ENCODE peak calls at places on chromosomes 1 and 21, in four cellular contexts. L is neural crest cell, W is AG09319, C is mesothelial cell of epicardium. Y is an unnamed sample.

GRCh38 chr1:212238552-212238951 is 46.7 kb upstream of the PPP2R5A start:
- DNase-seq in C (no peak), W (no peak), L (no peak), Y (no peak)

GRCh38 chr1:98467122-98467521 is 194.4 kb upstream of the SNX7 start:
- DNase-seq in C (no peak), W (no peak), L (no peak), Y (no peak)

GRCh38 chr1:224106568-224107281 is 7.2 kb upstream of the FBXO28 start:
- DNase-seq in W (no peak), L (no peak), C (no peak), Y (peak)

GRCh38 chr21:34704119-34704518 is 35.3 kb downstream of the CLIC6 start:
- DNase-seq in L (no peak), C (no peak), W (peak), Y (no peak)

GRCh38 chr1:3663999-3664699 is 11.8 kb downstream of the TP73 start:
- DNase-seq in C (no peak), L (no peak), W (no peak), Y (no peak)

GRCh38 chr1:196493881-196494280 is 114.4 kb downstream of the KCNT2 start:
- DNase-seq in C (no peak), L (no peak), W (no peak), Y (no peak)

GRCh38 chr1:82777240-82777639 is 976.5 kb downstream of the ADGRL2 start:
- DNase-seq in C (no peak), W (no peak), L (no peak), Y (no peak)

GRCh38 chr21:32494946-32495703 is 82.6 kb downstream of the EVA1C start:
- DNase-seq in C (no peak), W (no peak), L (no peak), Y (no peak)

GRCh38 chr1:161706483-161707347 is at the start of gene FCRLA:
- DNase-seq in W (peak), L (no peak), C (no peak), Y (no peak)

Y was measured in Jurkat, Clone E6-1.